ENCODE peak calls at places on chromosomes 11 and 22, in nine cellular contexts. L is neural crest cell, D is colonic mucosa, C is D721Med, U is psoas muscle, G is IMR-90, E is BJ, M is omental fat pad, T is MCF 10A. V is an unnamed sample.

GRCh38 chr11:72141066-72141465 is 5.5 kb downstream of the FOLR3 start:
- DNase-seq in G (peak; percentile 90), D (no peak), T (peak; percentile 61), L (no peak), E (peak; percentile 88), C (no peak), M (no peak), U (no peak), V (no peak)

GRCh38 chr22:19755722-19756287 is 4.8 kb upstream of the TBX1 start:
- DNase-seq in M (no peak), U (no peak), D (no peak), T (no peak), G (no peak), E (no peak), L (no peak), C (no peak), V (no peak)

GRCh38 chr11:17244046-17244445 is 32.5 kb upstream of the NUCB2 start:
- DNase-seq in L (no peak), U (no peak), C (no peak), T (no peak), G (no peak), D (no peak), E (no peak), M (no peak), V (no peak)

GRCh38 chr11:63912678-63913077 is 4.3 kb downstream of the RCOR2 start:
- DNase-seq in U (no peak), M (no peak), G (no peak), D (no peak), C (no peak), T (no peak), L (no peak), E (no peak), V (no peak)

GRCh38 chr11:78840623-78841022 is 266.0 kb upstream of the NARS2 start:
- DNase-seq in T (peak; percentile 87), G (peak; percentile 69), U (no peak), C (no peak), E (peak; percentile 33), M (no peak), D (no peak), L (no peak), V (no peak)

GRCh38 chr11:124467376-124468061 is 22.0 kb upstream of the OR8B8 start:
- DNase-seq in E (no peak), C (no peak), M (no peak), T (peak; percentile 70), U (no peak), D (no peak), G (peak; percentile 2), L (no peak), V (no peak)

GRCh38 chr11:11414996-11415395 is 61.9 kb upstream of the CSNK2A3 start:
- DNase-seq in M (no peak), D (no peak), L (no peak), U (no peak), E (no peak), G (no peak), T (no peak), C (no peak), V (no peak)

GRCh38 chr22:32957093-32957835 is 100.9 kb downstream of the SYN3 start:
- DNase-seq in T (no peak), L (no peak), D (no peak), M (no peak), E (no peak), C (no peak), G (no peak), U (no peak), V (no peak)

GRCh38 chr11:128802358-128802981 is 64.6 kb downstream of the KCNJ1 start:
- DNase-seq in T (peak; percentile 30), D (no peak), L (peak; percentile 40), E (no peak), M (no peak), C (no peak), U (no peak), G (no peak), V (no peak)

GRCh38 chr11:81030186-81030585 is 1589.4 kb upstream of the TENM4 start:
- DNase-seq in D (no peak), U (no peak), M (no peak), T (peak; percentile 43), G (no peak), C (no peak), L (no peak), E (no peak), V (no peak)

GRCh38 chr11:131894615-131895544 is 524.5 kb downstream of the NTM start:
- DNase-seq in E (no peak), L (no peak), U (no peak), C (no peak), D (no peak), T (no peak), M (no peak), G (no peak), V (no peak)

GRCh38 chr11:114571712-114572111 is 12.0 kb upstream of the NXPE1 start:
- DNase-seq in T (no peak), E (no peak), U (no peak), C (no peak), D (no peak), G (no peak), L (no peak), M (no peak), V (no peak)

GRCh38 chr11:102302241-102302640 is 15.0 kb upstream of the BIRC3 start:
- DNase-seq in L (no peak), C (no peak), E (no peak), G (no peak), D (no peak), M (no peak), U (no peak), T (no peak), V (no peak)

GRCh38 chr11:16745950-16746349 is 7.5 kb downstream of the C11orf58 start:
- DNase-seq in E (no peak), G (no peak), C (no peak), M (no peak), D (no peak), U (no peak), L (no peak), T (no peak), V (no peak)

GRCh38 chr22:26170112-26170492 is 840 bp downstream of the SEZ6L start:
- DNase-seq in L (no peak), M (no peak), T (no peak), U (no peak), G (no peak), E (no peak), C (no peak), D (no peak), V (no peak)

GRCh38 chr11:120715239-120715638 is 203.7 kb downstream of the GRIK4 start:
- DNase-seq in G (no peak), L (no peak), M (no peak), U (no peak), T (no peak), E (no peak), C (no peak), D (no peak), V (no peak)

GRCh38 chr11:67276821-67277230 is 10.6 kb downstream of the GRK2 start:
- DNase-seq in C (no peak), E (no peak), U (peak; percentile 72), L (no peak), D (peak; percentile 67), M (no peak), T (no peak), G (peak; percentile 45), V (no peak)

GRCh38 chr11:67273260-67273990 is 7.2 kb downstream of the GRK2 start:
- DNase-seq in D (no peak), M (no peak), U (peak; percentile 60), L (no peak), G (no peak), C (no peak), E (no peak), T (no peak), V (no peak)

GRCh38 chr11:67277231-67277961 is 11.1 kb downstream of the GRK2 start:
- DNase-seq in U (peak; percentile 94), E (no peak), D (peak; percentile 91), L (no peak), C (no peak), G (peak; percentile 64), T (peak; percentile 57), M (peak; percentile 71), V (no peak)

GRCh38 chr11:67274768-67275605 is 8.7 kb downstream of the GRK2 start:
- DNase-seq in D (no peak), M (no peak), G (no peak), L (no peak), T (no peak), C (no peak), U (peak; percentile 76), E (no peak), V (no peak)

GRCh38 chr11:67275606-67276409 is 9.5 kb downstream of the GRK2 start:
- DNase-seq in C (no peak), E (no peak), L (no peak), G (no peak), M (no peak), U (peak; percentile 41), T (no peak), D (no peak), V (no peak)
- TF ChIP-seq CTCF in C (no peak), E (no peak), L (no peak), G (no peak), M (no peak), U (no peak), T (no peak), D (no peak), V (no peak)

DNA sequence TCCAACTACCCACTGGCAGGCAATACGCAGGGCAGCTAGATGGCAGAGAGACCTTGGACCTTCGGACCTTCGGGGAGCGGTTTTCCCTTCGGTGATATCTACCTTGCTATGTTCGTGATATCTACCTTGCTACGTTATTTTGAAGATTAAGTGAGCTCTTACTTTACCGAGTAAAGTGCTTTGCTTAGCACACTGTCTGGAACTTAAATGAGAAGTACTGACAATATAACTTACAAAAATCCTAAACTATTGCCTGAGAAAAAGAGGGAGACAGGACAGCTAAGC is 1.0 kb upstream of the PRDM10 start:
- DNase-seq in L (no peak), G (no peak), E (no peak), C (no peak), T (no peak), M (no peak), D (peak; percentile 86), U (no peak), V (no peak)
- TF ChIP-seq CTCF in L (no peak), G (no peak), E (no peak), C (no peak), T (no peak), M (no peak), D (no peak), U (no peak), V (no peak)

GRCh38 chr22:37331811-37332536 is 49.7 kb downstream of the CYTH4 start:
- DNase-seq in L (no peak), E (no peak), T (no peak), D (no peak), C (no peak), U (no peak), M (no peak), G (peak; percentile 38), V (no peak)
- TF ChIP-seq CTCF in L (no peak), E (no peak), T (no peak), D (no peak), C (no peak), U (no peak), M (no peak), G (no peak), V (no peak)

DNA sequence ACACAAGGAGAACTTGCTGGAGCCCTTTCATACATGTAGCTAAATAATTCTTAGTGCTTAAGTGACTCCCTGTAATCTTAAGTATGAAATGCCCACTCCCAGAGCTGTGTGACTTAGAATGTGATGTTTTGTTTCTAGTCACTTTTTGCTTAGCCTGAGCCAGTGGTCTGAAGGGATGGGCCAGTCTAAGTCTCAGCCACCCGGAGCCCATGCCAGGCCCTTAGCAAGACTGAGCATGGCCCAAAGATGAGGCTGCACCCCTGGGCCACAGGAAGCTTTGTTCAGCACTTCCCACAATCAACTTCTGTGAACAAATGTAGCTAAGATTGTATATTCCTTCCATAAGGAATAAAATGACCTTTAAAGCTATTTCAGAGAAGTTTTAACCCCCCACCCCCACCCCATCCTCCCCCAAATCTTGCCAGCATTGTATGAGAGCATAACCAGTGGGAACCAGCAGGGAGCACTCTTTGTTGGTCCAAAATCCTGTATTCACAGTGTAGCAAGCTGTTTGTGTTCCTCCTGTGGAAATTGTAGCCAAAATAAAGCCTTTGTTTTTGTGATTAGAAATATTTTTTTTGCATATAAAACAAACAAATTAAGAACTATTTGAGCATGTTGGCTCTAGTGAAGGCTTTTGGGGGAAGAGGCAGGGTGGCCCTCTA is 73.8 kb upstream of the GAL start:
- DNase-seq in L (no peak), M (no peak), U (no peak), G (peak; percentile 5), C (no peak), T (no peak), E (no peak), D (no peak), V (no peak)
- TF ChIP-seq CTCF in L (peak; percentile 49), M (no peak), U (no peak), G (peak; percentile 34), C (peak; percentile 7), T (peak; percentile 11), E (peak; percentile 50), D (no peak), V (peak; percentile 46)

V was measured in LNCaP clone FGC.